ENCODE peak calls at places on chromosome 11, in eight cellular contexts. F is CD8-positive, alpha-beta memory T cell; J is IMR-90; W is lung; Y is gastrocnemius medialis; I is CD8-positive, alpha-beta T cell; K is CD4-positive, alpha-beta memory T cell; G is fibroblast of lung. Q is an unnamed sample. For H3K4me1, the result is how much of the 10 kb centered on the place peaks cover.

GRCh38 chr11:97140885-97141494 is 751.2 kb downstream of the JRKL start:
- DNase-seq in F (no peak), J (no peak), W (no peak), Y (no peak), I (no peak), K (no peak), G (no peak), Q (no peak)

GRCh38 chr11:125088576-125089455 is 22.6 kb downstream of the TMEM218 start:
- DNase-seq in F (no peak), J (no peak), W (no peak), Y (no peak), I (no peak), K (no peak), G (no peak), Q (no peak)

GRCh38 chr11:76683496-76684095 is 13.0 kb upstream of the LRRC32 start:
- DNase-seq in F (no peak), J (no peak), W (no peak), Y (no peak), I (no peak), K (no peak), G (no peak), Q (no peak)

GRCh38 chr11:29485641-29486040 is 531.2 kb downstream of the KCNA4 start:
- DNase-seq in F (no peak), J (peak), W (no peak), Y (no peak), I (no peak), K (no peak), G (no peak), Q (no peak)

GRCh38 chr11:71485466-71485865 is 32.5 kb downstream of the NADSYN1 start:
- DNase-seq in F (no peak), J (no peak), W (no peak), Y (no peak), I (no peak), K (no peak), G (no peak), Q (no peak)

GRCh38 chr11:92383430-92383829 is 158.8 kb downstream of the FAT3 start:
- DNase-seq in F (no peak), J (peak), W (no peak), Y (no peak), I (no peak), K (no peak), G (peak), Q (peak)

GRCh38 chr11:65452806-65453490 is 30.4 kb downstream of the NEAT1 start:
- DNase-seq in F (no peak), J (peak), W (no peak), Y (no peak), I (no peak), K (no peak), G (peak), Q (no peak)

GRCh38 chr11:66478823-66479740 is 1.2 kb upstream of the DPP3 start:
- DNase-seq in F (no peak), J (peak), W (peak), Y (peak), I (no peak), K (peak), G (peak), Q (peak)

GRCh38 chr11:33040127-33040861 is 922 bp downstream of the TCP11L1 start:
- DNase-seq in F (peak), J (peak), W (no peak), Y (no peak), I (no peak), K (peak), G (peak), Q (no peak)

GRCh38 chr11:83819936-83820549 is 533.9 kb upstream of the CCDC90B start:
- DNase-seq in F (no peak), J (peak), W (no peak), Y (no peak), I (no peak), K (peak), G (peak), Q (peak)

GRCh38 chr11:75547617-75548054 is 14.4 kb upstream of the SERPINH1 start:
- DNase-seq in F (no peak), J (peak), W (peak), Y (no peak), I (no peak), K (no peak), G (peak), Q (peak)

GRCh38 chr11:64710418-64711137 is 12.4 kb downstream of the NRXN2 start:
- DNase-seq in F (no peak), J (peak), W (no peak), Y (no peak), I (no peak), K (no peak), G (peak), Q (no peak)

GRCh38 chr11:94729352-94729751 is 38.8 kb upstream of the AMOTL1 start:
- DNase-seq in F (no peak), J (no peak), W (no peak), Y (no peak), I (no peak), K (no peak), G (no peak), Q (no peak)

GRCh38 chr11:46369458-46370152 is 11.9 kb upstream of the MDK start:
- DNase-seq in F (no peak), J (peak), W (peak), Y (no peak), I (no peak), K (peak), G (peak), Q (peak)

GRCh38 chr11:34909955-34910354 is 6.2 kb downstream of the APIP start:
- DNase-seq in F (no peak), J (no peak), W (no peak), Y (no peak), I (no peak), K (no peak), G (no peak), Q (no peak)

GRCh38 chr11:120863359-120863758 is 160.5 kb upstream of the TBCEL start:
- DNase-seq in F (no peak), J (peak), W (no peak), Y (no peak), I (no peak), K (no peak), G (peak), Q (no peak)

GRCh38 chr11:65381721-65382035 is 768 bp downstream of the SLC25A45 start:
- DNase-seq in F (no peak), J (no peak), W (no peak), Y (peak), I (no peak), K (no peak), G (peak), Q (peak)

GRCh38 chr11:119786431-119787073 is 57.6 kb upstream of the NECTIN1 start:
- DNase-seq in F (no peak), J (no peak), W (no peak), Y (no peak), I (no peak), K (no peak), G (no peak), Q (no peak)

GRCh38 chr11:112174789-112175595 is at the start of gene BCO2:
- DNase-seq in F (peak), J (peak), W (peak), Y (peak), I (peak), K (peak), G (peak), Q (peak)

GRCh38 chr11:76408171-76408965 is 27.2 kb downstream of the GVQW3 start:
- DNase-seq in F (no peak), J (no peak), W (no peak), Y (no peak), I (no peak), K (no peak), G (no peak), Q (no peak)

GRCh38 chr11:94751806-94752205 is 16.4 kb upstream of the AMOTL1 start:
- DNase-seq in F (no peak), J (no peak), W (no peak), Y (no peak), I (no peak), K (no peak), G (peak), Q (no peak)

GRCh38 chr11:126497581-126498109 is 142.2 kb downstream of the ST3GAL4 start:
- DNase-seq in F (no peak), J (no peak), W (no peak), Y (no peak), I (no peak), K (no peak), G (no peak), Q (no peak)

GRCh38 chr11:23727821-23728220 is 769.0 kb upstream of the LUZP2 start:
- DNase-seq in F (no peak), J (peak), W (no peak), Y (no peak), I (no peak), K (no peak), G (peak), Q (no peak)

DNA sequence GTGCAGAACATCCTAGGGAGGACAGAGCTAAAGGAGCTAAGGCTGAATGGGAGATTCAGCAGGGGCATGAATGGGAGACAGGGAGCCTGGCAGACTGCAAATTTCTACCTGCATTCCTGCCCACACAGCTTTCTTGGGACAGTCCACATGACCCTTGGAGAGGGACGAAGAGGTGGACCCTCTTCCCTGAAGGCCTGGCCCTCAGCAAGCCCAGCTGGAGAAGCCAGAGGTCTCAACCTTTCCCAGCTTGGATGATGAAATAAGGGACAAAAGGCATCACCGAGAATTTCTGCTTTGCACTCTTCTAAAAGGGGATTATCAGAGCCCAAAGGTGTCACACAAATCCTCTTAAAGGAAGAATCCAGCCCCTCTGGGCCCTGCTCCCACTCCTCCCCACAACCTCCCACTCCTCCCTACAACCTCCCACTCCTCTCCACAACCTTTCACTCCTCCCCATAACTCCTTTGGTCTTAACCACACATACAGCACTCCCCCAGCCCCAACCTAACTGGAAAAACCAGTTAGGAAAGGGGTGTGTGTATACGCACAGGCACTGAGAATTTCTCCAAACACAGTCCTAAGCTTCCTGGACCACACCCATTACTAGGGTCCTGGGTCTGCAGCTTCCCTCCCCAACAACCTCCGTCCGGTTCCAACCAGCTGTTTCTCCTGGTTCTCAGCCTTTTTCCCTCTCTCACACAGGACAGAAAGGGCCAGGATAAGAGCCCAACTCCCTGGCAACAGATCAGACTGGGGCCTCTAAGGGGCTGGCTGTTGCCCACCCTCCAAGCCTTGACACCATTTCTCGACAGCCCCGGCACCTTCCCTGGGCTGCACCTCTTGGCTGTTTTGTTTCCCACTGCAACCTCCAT is 38.5 kb downstream of the RPL27A start:
- DNase-seq in F (no peak), J (no peak), W (peak), Y (no peak), I (no peak), K (no peak), G (no peak), Q (no peak)
- H3K4me1 ChIP-seq in F (under half), J (half or more), W (under half), Y (half or more), I (under half), K (under half), G (half or more), Q (half or more)

GRCh38 chr11:58776891-58777451 is 45.2 kb upstream of the GLYAT start:
- DNase-seq in F (no peak), J (no peak), W (no peak), Y (no peak), I (no peak), K (no peak), G (no peak), Q (no peak)
- H3K4me1 ChIP-seq in F (under half), J (under half), W (under half), Y (under half), I (under half), K (under half), G (under half), Q (under half)

GRCh38 chr11:10588904-10589303 is 20.4 kb upstream of the LYVE1 start:
- DNase-seq in F (no peak), J (no peak), W (no peak), Y (no peak), I (no peak), K (no peak), G (no peak), Q (no peak)
- H3K4me1 ChIP-seq in F (under half), J (under half), W (under half), Y (under half), I (under half), K (under half), G (under half), Q (under half)

GRCh38 chr11:1516273-1517067 is 29.9 kb upstream of the MOB2 start:
- DNase-seq in F (no peak), J (peak), W (no peak), Y (no peak), I (no peak), K (peak), G (peak), Q (no peak)

GRCh38 chr11:1511937-1512496 is 25.4 kb upstream of the MOB2 start:
- DNase-seq in F (no peak), J (no peak), W (no peak), Y (no peak), I (no peak), K (no peak), G (no peak), Q (no peak)

GRCh38 chr11:1513326-1514296 is 27.0 kb upstream of the MOB2 start:
- DNase-seq in F (no peak), J (no peak), W (no peak), Y (no peak), I (no peak), K (no peak), G (no peak), Q (no peak)

GRCh38 chr11:1515082-1516060 is 28.8 kb upstream of the MOB2 start:
- DNase-seq in F (peak), J (peak), W (peak), Y (peak), I (peak), K (peak), G (peak), Q (peak)

DNA sequence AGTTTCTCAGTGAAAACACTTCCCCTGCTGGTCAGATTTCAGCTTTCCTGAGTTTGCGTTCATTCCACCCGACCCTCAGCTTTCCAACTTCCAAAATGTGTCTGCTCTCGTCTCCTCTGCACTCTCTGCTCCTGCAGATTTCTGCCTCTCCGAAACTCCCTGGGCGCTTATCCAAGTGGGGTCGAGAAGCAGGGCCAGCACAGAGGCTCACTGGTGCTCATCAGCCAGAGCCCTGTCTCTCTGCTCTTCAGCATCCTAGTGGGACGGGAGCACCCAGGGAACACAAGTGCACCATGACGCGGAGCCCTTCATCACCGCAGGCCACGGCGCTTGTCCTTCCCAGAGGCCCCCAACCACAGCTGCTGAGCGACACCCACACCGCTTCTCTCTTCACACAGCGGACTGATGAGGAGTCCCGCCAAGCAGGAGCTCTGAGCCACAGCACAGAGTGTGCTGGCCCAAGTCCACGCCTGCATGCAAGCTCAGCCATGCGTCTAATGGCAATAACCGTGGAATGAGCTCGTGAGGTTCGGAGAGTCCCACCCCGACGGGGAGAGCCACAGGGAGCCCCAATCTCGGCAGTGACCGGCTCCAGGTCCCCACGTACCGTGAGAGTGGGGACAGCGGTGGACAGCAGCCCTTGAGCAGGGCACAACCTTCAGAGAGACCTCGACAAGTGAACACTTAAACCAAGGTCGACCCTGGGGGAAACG is 27.9 kb upstream of the MOB2 start:
- DNase-seq in F (no peak), J (no peak), W (no peak), Y (no peak), I (no peak), K (no peak), G (peak), Q (no peak)
- H3K4me1 ChIP-seq in F (under half), J (under half), W (under half), Y (under half), I (half or more), K (half or more), G (under half), Q (under half)

GRCh38 chr11:1753426-1754305 is 3.3 kb upstream of the IFITM10 start:
- DNase-seq in F (no peak), J (no peak), W (no peak), Y (no peak), I (no peak), K (no peak), G (no peak), Q (no peak)
- H3K4me1 ChIP-seq in F (half or more), J (under half), W (under half), Y (half or more), I (half or more), K (under half), G (under half), Q (under half)

DNA sequence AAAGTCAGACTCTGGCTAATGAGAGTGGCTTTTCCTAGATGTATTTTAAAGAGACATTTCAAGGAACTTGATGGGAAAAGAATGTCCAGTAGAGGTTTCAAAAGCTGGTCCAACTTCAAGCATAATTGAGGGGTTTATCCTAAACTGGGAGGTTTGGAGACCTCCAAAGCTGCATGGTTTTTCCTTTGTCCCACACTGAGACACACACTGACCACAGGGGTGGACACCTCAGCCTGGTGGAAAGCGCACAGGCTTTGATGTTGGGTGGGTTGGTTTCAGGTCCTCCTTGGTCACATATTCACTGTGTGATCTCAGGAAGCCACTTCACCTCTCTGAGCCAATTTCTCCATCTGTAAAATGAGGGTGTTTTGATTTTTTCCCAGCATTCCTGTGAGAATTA is 4.0 kb downstream of the SPON1 start:
- DNase-seq in F (no peak), J (no peak), W (no peak), Y (no peak), I (no peak), K (no peak), G (no peak), Q (no peak)
- H3K4me1 ChIP-seq in F (under half), J (under half), W (under half), Y (under half), I (under half), K (under half), G (under half), Q (under half)

DNA sequence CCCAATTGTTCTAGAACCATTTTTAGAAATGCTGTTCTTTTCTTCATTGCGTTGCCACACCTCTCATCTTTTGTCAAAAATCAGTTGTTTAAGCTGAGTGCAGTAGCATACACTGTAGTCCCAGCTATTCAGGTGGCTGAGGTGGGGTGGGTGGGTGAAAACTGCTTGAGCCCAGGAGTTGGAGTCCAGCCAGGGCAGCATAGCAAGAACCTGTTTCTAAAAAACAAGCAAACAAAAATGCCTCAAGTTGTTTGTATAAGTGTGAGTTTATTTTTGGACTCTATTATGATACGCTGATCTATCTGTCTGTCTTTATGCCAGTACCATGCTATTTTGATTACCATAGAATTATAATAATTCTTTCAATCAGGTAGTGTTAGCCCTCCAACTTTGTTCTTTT is 62.5 kb upstream of the RRM1 start:
- DNase-seq in F (no peak), J (no peak), W (no peak), Y (no peak), I (no peak), K (no peak), G (no peak), Q (no peak)
- H3K4me1 ChIP-seq in F (under half), J (under half), W (under half), Y (under half), I (under half), K (under half), G (under half), Q (under half)